ENCODE peak calls at places on chromosomes 7 and 10, in eight cellular contexts. D is HEK293T; Y is activated CD4-positive, CD25-positive, alpha-beta regulatory T cell treated with anti-CD3 and anti-CD28 coated beads, Interleukin-2, amount 50 U/mL, for 72 hours; G is hypothalamus; O is activated CD4-positive, alpha-beta T cell treated with anti-CD3 and anti-CD28 coated beads, Interleukin-2, amount 10 ng/mL, durations not matched to agents 7 days and 5 days; L is activated naive CD8-positive, alpha-beta T cell treated with anti-CD3 and anti-CD28 coated beads, Interleukin-2, amount 10 ng/mL, durations not matched to agents 7 days and 5 days; N is psoas muscle; W is iPS-NIHi11. R is an unnamed sample.

GRCh38 chr10:818526-819220 is 112.8 kb downstream of the LARP4B start:
- DNase-seq in D (no peak), Y (no peak), G (no peak), O (no peak), L (no peak), N (no peak), W (no peak), R (no peak)

GRCh38 chr10:103918053-103918846 is at the start of gene STN1:
- DNase-seq in D (peak), Y (peak), G (peak), O (peak), L (peak), N (peak), W (peak), R (peak)

GRCh38 chr10:8050561-8051108 is 3.9 kb upstream of the GATA3 start:
- DNase-seq in D (peak), Y (no peak), G (no peak), O (no peak), L (peak), N (no peak), W (peak), R (no peak)

GRCh38 chr7:120168066-120168465 is 104.9 kb upstream of the KCND2 start:
- DNase-seq in D (no peak), Y (no peak), G (no peak), O (no peak), L (no peak), N (no peak), W (no peak), R (no peak)

GRCh38 chr10:61166065-61166464 is 222.1 kb upstream of the RHOBTB1 start:
- DNase-seq in D (no peak), Y (no peak), G (no peak), O (no peak), L (no peak), N (no peak), W (no peak), R (no peak)

GRCh38 chr10:35546824-35547225 is 58.3 kb upstream of the GJD4 start:
- DNase-seq in D (no peak), Y (no peak), G (no peak), O (no peak), L (no peak), N (no peak), W (no peak), R (no peak)

GRCh38 chr7:35624299-35625186 is 70.4 kb downstream of the HERPUD2 start:
- DNase-seq in D (peak), Y (no peak), G (no peak), O (peak), L (peak), N (peak), W (peak), R (peak)

GRCh38 chr10:126251778-126252407 is 136.4 kb downstream of the ADAM12 start:
- DNase-seq in D (no peak), Y (no peak), G (no peak), O (no peak), L (no peak), N (no peak), W (no peak), R (no peak)

GRCh38 chr7:79622781-79623180 is 169.3 kb upstream of the MAGI2 start:
- DNase-seq in D (no peak), Y (no peak), G (no peak), O (no peak), L (no peak), N (no peak), W (no peak), R (no peak)

GRCh38 chr7:2820508-2820934 is 23.6 kb downstream of the GNA12 start:
- DNase-seq in D (no peak), Y (no peak), G (no peak), O (no peak), L (no peak), N (peak), W (no peak), R (no peak)

GRCh38 chr7:84236398-84236797 is 41.8 kb upstream of the SEMA3A start:
- DNase-seq in D (no peak), Y (no peak), G (no peak), O (no peak), L (no peak), N (no peak), W (no peak), R (no peak)

GRCh38 chr7:71754828-71755227 is 622.9 kb downstream of the GALNT17 start:
- DNase-seq in D (no peak), Y (no peak), G (no peak), O (no peak), L (no peak), N (no peak), W (no peak), R (no peak)

GRCh38 chr7:158549834-158550700 is 37.6 kb downstream of the PTPRN2 start:
- DNase-seq in D (no peak), Y (no peak), G (no peak), O (no peak), L (no peak), N (no peak), W (no peak), R (no peak)

GRCh38 chr7:137990251-137990901 is 11.5 kb downstream of the CREB3L2 start:
- DNase-seq in D (no peak), Y (no peak), G (no peak), O (no peak), L (no peak), N (no peak), W (no peak), R (no peak)

GRCh38 chr7:158040199-158040598 is 547.4 kb downstream of the PTPRN2 start:
- DNase-seq in D (no peak), Y (no peak), G (no peak), O (no peak), L (no peak), N (no peak), W (no peak), R (no peak)

GRCh38 chr10:59176241-59177030 is at the start of gene PHYHIPL:
- DNase-seq in D (peak), Y (no peak), G (peak), O (no peak), L (peak), N (peak), W (peak), R (peak)

GRCh38 chr7:154795437-154795836 is 207.5 kb downstream of the PAXIP1 start:
- DNase-seq in D (no peak), Y (no peak), G (no peak), O (no peak), L (no peak), N (no peak), W (no peak), R (peak)

GRCh38 chr10:124728830-124729661 is 15.1 kb downstream of the FAM53B start:
- DNase-seq in D (no peak), Y (peak), G (no peak), O (no peak), L (no peak), N (no peak), W (no peak), R (no peak)

GRCh38 chr10:104925232-104925851 is 284.3 kb downstream of the SORCS3 start:
- DNase-seq in D (peak), Y (no peak), G (no peak), O (peak), L (no peak), N (no peak), W (peak), R (peak)

GRCh38 chr7:28998110-28998509 is 40.0 kb upstream of the TRIL start:
- DNase-seq in D (no peak), Y (no peak), G (no peak), O (no peak), L (no peak), N (no peak), W (no peak), R (no peak)

GRCh38 chr10:64528294-64529002 is 1007.2 kb downstream of the REEP3 start:
- DNase-seq in D (no peak), Y (no peak), G (no peak), O (no peak), L (no peak), N (no peak), W (no peak), R (no peak)